ENCODE peak calls at places on chromosomes 6 and 20, in six cellular contexts. Y, M, E, T, F and D are unnamed samples.

GRCh38 chr20:9838378-9839295 is at the start of gene PAK5:
- DNase-seq in T (peak; percentile 15), E (no peak), M (no peak), Y (no peak), F (peak; percentile 49), D (peak; percentile 95)

GRCh38 chr6:85580878-85581267 is 12.8 kb downstream of the SNX14 start:
- DNase-seq in F (peak; percentile 25), T (peak; percentile 78), M (peak; percentile 66), Y (peak; percentile 40), E (no peak), D (no peak)

GRCh38 chr6:117776441-117776840 is 101.2 kb downstream of the NUS1 start:
- DNase-seq in F (peak; percentile 24), Y (no peak), M (no peak), T (peak; percentile 1), E (no peak), D (peak; percentile 18)

GRCh38 chr20:21100590-21101452 is 5.3 kb downstream of the LINC00237 start:
- DNase-seq in Y (no peak), M (no peak), E (no peak), T (peak; percentile 2), F (no peak), D (no peak)

GRCh38 chr6:31729515-31729978 is 448 bp upstream of the DDAH2 start:
- DNase-seq in T (peak; percentile 79), Y (peak; percentile 94), E (peak; percentile 96), F (peak; percentile 80), M (peak; percentile 82), D (peak; percentile 89)

GRCh38 chr20:17694767-17695166 is 5.0 kb upstream of the BANF2 start:
- DNase-seq in F (no peak), Y (no peak), T (no peak), E (no peak), M (no peak), D (no peak)

GRCh38 chr20:61933481-61933950 is 132.2 kb downstream of the TAF4 start:
- DNase-seq in T (no peak), F (no peak), E (no peak), M (no peak), Y (no peak), D (no peak)

GRCh38 chr20:48203252-48203651 is 418.0 kb upstream of the SULF2 start:
- DNase-seq in E (peak; percentile 71), F (no peak), Y (no peak), T (no peak), M (no peak), D (no peak)

GRCh38 chr6:24666097-24666615 is 543 bp downstream of the TDP2 start:
- DNase-seq in Y (peak; percentile 26), F (no peak), E (peak; percentile 37), M (peak; percentile 29), T (peak; percentile 35), D (peak; percentile 45)

GRCh38 chr20:48738399-48739304 is 89.1 kb downstream of the PREX1 start:
- DNase-seq in Y (no peak), M (no peak), E (no peak), T (no peak), F (no peak), D (peak; percentile 55)

GRCh38 chr6:25397406-25397805 is 118.2 kb downstream of the CARMIL1 start:
- DNase-seq in T (no peak), Y (no peak), F (no peak), E (no peak), M (no peak), D (no peak)

GRCh38 chr6:14149053-14149746 is 31.6 kb downstream of the CD83 start:
- DNase-seq in M (no peak), E (no peak), F (no peak), Y (no peak), T (no peak), D (no peak)

GRCh38 chr6:56168601-56169000 is 78.8 kb downstream of the COL21A1 start:
- DNase-seq in E (no peak), M (peak; percentile 36), T (no peak), F (peak; percentile 68), Y (no peak), D (no peak)

GRCh38 chr6:56172144-56172543 is 75.2 kb downstream of the COL21A1 start:
- DNase-seq in T (no peak), M (no peak), E (no peak), F (no peak), Y (no peak), D (peak; percentile 26)

GRCh38 chr6:56173228-56173627 is 74.2 kb downstream of the COL21A1 start:
- DNase-seq in M (no peak), E (no peak), T (no peak), F (no peak), Y (no peak), D (no peak)

DNA sequence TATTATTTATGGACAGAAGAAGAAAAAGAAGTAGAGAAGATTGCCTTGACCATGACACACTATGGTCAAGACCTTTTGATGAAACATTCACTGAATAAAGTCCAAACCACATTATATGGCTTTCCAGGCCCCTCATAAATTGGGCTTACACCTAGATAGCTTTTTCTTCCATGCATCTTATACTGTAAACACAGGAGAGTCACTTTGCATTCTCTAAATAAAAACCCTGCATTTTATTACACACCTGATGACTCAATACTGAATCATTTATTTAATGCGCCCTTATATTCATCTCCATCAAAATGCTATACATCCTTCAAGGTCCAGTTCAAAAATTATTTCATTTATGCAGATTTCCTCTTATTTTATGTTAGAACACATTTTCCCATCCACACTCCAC is 78.0 kb downstream of the COL21A1 start:
- DNase-seq in F (peak; percentile 13), Y (no peak), M (peak; percentile 86), T (no peak), E (no peak), D (no peak)
- H3K36me3 ChIP-seq in F (no peaks in the 10 kb centered on the region), Y (no peaks in the 10 kb centered on the region), M (peaks cover 6% of the 10 kb centered on the region), T (no peaks in the 10 kb centered on the region), E (no peaks in the 10 kb centered on the region), D (no peaks in the 10 kb centered on the region)

GRCh38 chr6:164037165-164037564 is 622.6 kb downstream of the QKI start:
- DNase-seq in M (no peak), T (no peak), F (no peak), Y (no peak), E (no peak), D (no peak)

GRCh38 chr6:164035912-164036485 is 621.5 kb downstream of the QKI start:
- DNase-seq in T (no peak), Y (no peak), E (no peak), F (no peak), M (peak; percentile 39), D (no peak)

GRCh38 chr6:164042212-164042611 is 627.7 kb downstream of the QKI start:
- DNase-seq in F (no peak), M (no peak), Y (no peak), E (no peak), T (no peak), D (no peak)

GRCh38 chr6:164040994-164041393 is 626.5 kb downstream of the QKI start:
- DNase-seq in Y (no peak), E (no peak), M (no peak), T (no peak), F (no peak), D (no peak)

GRCh38 chr6:164039954-164040375 is 625.4 kb downstream of the QKI start:
- DNase-seq in E (peak; percentile 22), T (no peak), Y (peak; percentile 36), F (peak; percentile 9), M (no peak), D (no peak)
- TF ChIP-seq CTCF in E (no peak), T (no peak), Y (peak; percentile 39), F (no peak), M (no peak), D (no peak)

GRCh38 chr6:15456422-15456821 is 206.4 kb downstream of the DTNBP1 start:
- DNase-seq in Y (no peak), E (no peak), T (no peak), F (no peak), M (peak; percentile 56), D (no peak)

GRCh38 chr6:15453186-15453585 is 207.3 kb downstream of the JARID2 start:
- DNase-seq in T (no peak), Y (no peak), E (no peak), M (no peak), F (no peak), D (no peak)

GRCh38 chr6:15452182-15452941 is 206.5 kb downstream of the JARID2 start:
- DNase-seq in F (no peak), M (no peak), Y (no peak), T (no peak), E (no peak), D (no peak)

GRCh38 chr6:15451738-15452137 is 205.9 kb downstream of the JARID2 start:
- DNase-seq in M (no peak), F (no peak), E (no peak), Y (no peak), T (no peak), D (no peak)

DNA sequence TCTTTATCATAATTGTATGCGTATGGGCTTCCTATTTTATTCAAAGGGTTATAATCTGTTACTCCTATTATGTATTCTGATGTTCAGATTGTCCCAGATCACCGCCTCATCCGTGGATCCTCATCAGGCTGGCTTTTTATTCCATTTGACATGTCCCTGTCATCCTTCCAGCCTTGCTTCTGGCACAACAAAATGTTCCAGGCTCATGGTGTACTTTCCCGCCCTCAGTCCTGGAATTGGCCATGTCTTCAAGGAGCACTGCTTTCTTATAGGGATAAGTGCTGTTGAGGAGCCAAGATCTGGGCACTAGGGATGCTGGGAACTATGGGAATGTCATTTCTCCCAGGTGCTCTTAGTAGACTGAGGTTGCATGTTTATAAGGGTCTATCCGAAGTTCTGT is 207.8 kb downstream of the JARID2 start:
- DNase-seq in M (no peak), Y (peak; percentile 27), F (no peak), T (no peak), E (no peak), D (no peak)
- H3K27ac ChIP-seq in M (no peak overlapping the region), Y (peak overlapping the region; percentile 75), F (no peak overlapping the region), T (no peak overlapping the region), E (no peak overlapping the region), D (no peak overlapping the region)

GRCh38 chr20:56395166-56395565 is 2.7 kb downstream of the CSTF1 start:
- DNase-seq in E (no peak), M (no peak), T (no peak), Y (no peak), F (no peak), D (no peak)

GRCh38 chr20:56403465-56403864 is 8.6 kb upstream of the CASS4 start:
- DNase-seq in E (no peak), Y (no peak), M (no peak), F (no peak), T (no peak), D (no peak)

DNA sequence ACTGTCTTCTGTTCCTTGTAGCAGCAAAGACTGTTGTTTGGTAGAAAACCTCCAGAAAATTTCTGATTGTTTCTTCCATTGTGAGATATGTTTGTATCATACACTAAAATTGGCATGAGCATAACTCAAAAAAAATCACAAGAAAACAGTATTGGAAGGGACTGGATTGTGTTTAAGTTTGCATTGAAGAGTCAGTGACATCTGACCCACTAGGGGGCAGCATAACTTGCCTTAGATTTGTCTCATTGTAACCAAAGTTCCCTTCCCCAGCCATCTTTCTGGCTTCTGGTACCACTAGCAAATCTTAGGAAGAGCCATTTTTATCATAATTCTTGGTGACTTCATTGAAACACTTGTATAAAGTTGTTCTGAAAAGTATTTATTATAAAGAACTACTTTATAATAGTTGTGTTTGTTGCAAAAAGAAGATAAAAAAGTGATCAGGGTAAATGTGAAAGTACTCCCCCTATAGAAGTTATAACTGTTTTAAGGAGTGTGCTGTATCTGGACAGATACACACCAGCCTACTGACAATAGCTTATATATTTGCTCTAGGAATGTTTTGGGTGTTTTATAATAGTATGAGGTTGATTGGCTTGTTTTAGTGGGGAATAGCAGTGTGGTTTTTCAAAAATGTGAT is 7.7 kb downstream of the CSTF1 start:
- DNase-seq in M (peak; percentile 84), Y (no peak), E (peak; percentile 70), F (peak; percentile 34), T (peak; percentile 84), D (peak; percentile 74)
- H3K36me3 ChIP-seq in M (peaks cover 80% of the 10 kb centered on the region), Y (peaks cover 88% of the 10 kb centered on the region), E (no peaks in the 10 kb centered on the region), F (peaks cover 55% of the 10 kb centered on the region), T (peaks cover 52% of the 10 kb centered on the region), D (peaks cover 84% of the 10 kb centered on the region)